ENCODE peak calls at places on chromosomes 11 and 22, in nine cellular contexts. K is GF-D8; X is Calu3; A is AG09309; F is T-cell; G is stimulated activated CD4-positive, alpha-beta T cell treated with anti-CD3 and anti-CD28 coated beads, Interleukin-1b, Interleukin-23, amount 100 ng/mL, for 48 hours; Q is hepatic stellate cell; W is stimulated activated CD8-positive, alpha-beta memory T cell treated with anti-CD3 and anti-CD28 coated beads, Interleukin-2, amount 100 ng/mL, for 48 hours; H is astrocyte of the cerebellum. I is an unnamed sample.

GRCh38 chr11:59224419-59224928 is 11.7 kb upstream of the MPEG1 start:
- DNase-seq in K (no peak), X (no peak), A (no peak), F (no peak), G (no peak), Q (no peak), W (no peak), H (no peak), I (no peak)

GRCh38 chr11:42234381-42235035 is 775.1 kb upstream of the LRRC4C start:
- DNase-seq in K (no peak), X (no peak), A (no peak), F (no peak), G (no peak), Q (no peak), W (no peak), H (no peak), I (no peak)

GRCh38 chr11:37320921-37321320 is 722.9 kb upstream of the RAG2 start:
- DNase-seq in K (no peak), X (peak), A (no peak), F (no peak), G (no peak), Q (peak), W (no peak), H (no peak), I (no peak)

GRCh38 chr11:104705475-104706195 is 192.6 kb downstream of the CASP12 start:
- DNase-seq in K (peak), X (peak), A (no peak), F (peak), G (peak), Q (no peak), W (peak), H (peak), I (no peak)

GRCh38 chr11:45896392-45897068 is 10.5 kb downstream of the FREY1 start:
- DNase-seq in K (no peak), X (peak), A (no peak), F (no peak), G (no peak), Q (no peak), W (no peak), H (no peak), I (no peak)

GRCh38 chr11:124068711-124069110 is 27.6 kb upstream of the OR10G7 start:
- DNase-seq in K (no peak), X (no peak), A (no peak), F (no peak), G (no peak), Q (no peak), W (no peak), H (no peak), I (no peak)

GRCh38 chr11:61541568-61541967 is 33.0 kb downstream of the LRRC10B start:
- DNase-seq in K (no peak), X (no peak), A (peak), F (no peak), G (no peak), Q (peak), W (no peak), H (no peak), I (no peak)

GRCh38 chr11:101138245-101138930 is 8.8 kb upstream of the PGR start:
- DNase-seq in K (no peak), X (no peak), A (no peak), F (no peak), G (no peak), Q (no peak), W (no peak), H (no peak), I (no peak)

GRCh38 chr11:33857924-33858323 is 34.0 kb downstream of the LMO2 start:
- DNase-seq in K (peak), X (peak), A (peak), F (peak), G (peak), Q (peak), W (peak), H (peak), I (peak)

GRCh38 chr22:45242778-45243191 is 2.1 kb upstream of the KIAA0930 start:
- DNase-seq in K (no peak), X (peak), A (no peak), F (no peak), G (no peak), Q (no peak), W (no peak), H (no peak), I (no peak)

GRCh38 chr11:88814076-88814475 is 251.7 kb downstream of the GRM5 start:
- DNase-seq in K (no peak), X (no peak), A (no peak), F (no peak), G (no peak), Q (no peak), W (no peak), H (no peak), I (no peak)

GRCh38 chr11:102187416-102188125 is 77.3 kb downstream of the YAP1 start:
- DNase-seq in K (no peak), X (no peak), A (no peak), F (no peak), G (no peak), Q (no peak), W (no peak), H (peak), I (no peak)

GRCh38 chr22:23913661-23914353 is 19.6 kb downstream of the MIF start:
- DNase-seq in K (peak), X (peak), A (peak), F (peak), G (peak), Q (peak), W (peak), H (peak), I (peak)

GRCh38 chr11:75858042-75858441 is 43.0 kb downstream of the UVRAG start:
- DNase-seq in K (no peak), X (no peak), A (no peak), F (no peak), G (no peak), Q (no peak), W (no peak), H (no peak), I (no peak)

GRCh38 chr22:19607198-19608113 is 83.2 kb upstream of the CLDN5 start:
- DNase-seq in K (no peak), X (no peak), A (no peak), F (peak), G (peak), Q (no peak), W (no peak), H (no peak), I (no peak)

GRCh38 chr11:3855808-3856491 is 486 bp downstream of the STIM1 start:
- DNase-seq in K (peak), X (peak), A (no peak), F (peak), G (peak), Q (peak), W (no peak), H (no peak), I (no peak)

GRCh38 chr11:45659031-45659817 is 6.2 kb downstream of the CHST1 start:
- DNase-seq in K (no peak), X (no peak), A (no peak), F (no peak), G (no peak), Q (no peak), W (no peak), H (no peak), I (no peak)

GRCh38 chr22:27670701-27671412 is 130.7 kb downstream of the MN1 start:
- DNase-seq in K (no peak), X (peak), A (no peak), F (no peak), G (no peak), Q (peak), W (no peak), H (no peak), I (no peak)

GRCh38 chr11:2130881-2131352 is 8.3 kb downstream of the IGF2 start:
- DNase-seq in K (no peak), X (no peak), A (no peak), F (no peak), G (no peak), Q (no peak), W (no peak), H (no peak), I (no peak)

GRCh38 chr11:15769203-15769602 is 587.1 kb downstream of the SOX6 start:
- DNase-seq in K (no peak), X (peak), A (no peak), F (no peak), G (no peak), Q (no peak), W (no peak), H (no peak), I (no peak)

GRCh38 chr11:121839821-121840220 is 276.2 kb downstream of the BLID start:
- DNase-seq in K (no peak), X (no peak), A (peak), F (no peak), G (no peak), Q (no peak), W (no peak), H (peak), I (no peak)

GRCh38 chr11:20058749-20059458 is 101.4 kb downstream of the DBX1 start:
- DNase-seq in K (no peak), X (no peak), A (no peak), F (no peak), G (no peak), Q (no peak), W (no peak), H (no peak), I (no peak)

GRCh38 chr11:76668362-76669155 is 2.0 kb downstream of the LRRC32 start:
- DNase-seq in K (no peak), X (no peak), A (no peak), F (no peak), G (no peak), Q (no peak), W (no peak), H (no peak), I (no peak)

GRCh38 chr11:67393990-67394389 is 2.2 kb downstream of the RAD9A start:
- DNase-seq in K (no peak), X (no peak), A (no peak), F (no peak), G (no peak), Q (no peak), W (no peak), H (no peak), I (no peak)

GRCh38 chr11:22041039-22041438 is 151.8 kb upstream of the ANO5 start:
- DNase-seq in K (no peak), X (no peak), A (no peak), F (no peak), G (no peak), Q (no peak), W (no peak), H (no peak), I (no peak)

GRCh38 chr22:24982301-24983056 is 30.0 kb downstream of the KIAA1671 start:
- DNase-seq in K (no peak), X (no peak), A (no peak), F (no peak), G (no peak), Q (no peak), W (no peak), H (no peak), I (no peak)

GRCh38 chr22:24455751-24456426 is 28.5 kb downstream of the ADORA2A start:
- DNase-seq in K (no peak), X (no peak), A (no peak), F (no peak), G (no peak), Q (no peak), W (no peak), H (no peak), I (no peak)

GRCh38 chr11:2517386-2518064 is 72.7 kb downstream of the KCNQ1 start:
- DNase-seq in K (no peak), X (no peak), A (no peak), F (no peak), G (no peak), Q (no peak), W (no peak), H (no peak), I (no peak)

GRCh38 chr11:12238420-12238819 is 128.0 kb downstream of the MICAL2 start:
- DNase-seq in K (no peak), X (no peak), A (no peak), F (no peak), G (no peak), Q (no peak), W (no peak), H (no peak), I (no peak)

GRCh38 chr11:129374993-129375721 is 491 bp upstream of the BARX2 start:
- DNase-seq in K (no peak), X (peak), A (no peak), F (no peak), G (peak), Q (peak), W (no peak), H (no peak), I (no peak)

GRCh38 chr11:7512525-7513209 is 1.1 kb upstream of the PPFIBP2 start:
- DNase-seq in K (no peak), X (no peak), A (peak), F (peak), G (peak), Q (peak), W (no peak), H (peak), I (no peak)

GRCh38 chr11:90124371-90124770 is 10.1 kb upstream of the NAALAD2 start:
- DNase-seq in K (no peak), X (no peak), A (no peak), F (no peak), G (no peak), Q (no peak), W (no peak), H (no peak), I (no peak)

GRCh38 chr11:59707371-59707770 is 6.3 kb downstream of the OR10V1 start:
- DNase-seq in K (no peak), X (no peak), A (no peak), F (no peak), G (no peak), Q (no peak), W (no peak), H (no peak), I (no peak)

GRCh38 chr11:69447786-69448185 is 33.7 kb upstream of the LINC01488 start:
- DNase-seq in K (no peak), X (peak), A (no peak), F (no peak), G (no peak), Q (no peak), W (no peak), H (no peak), I (no peak)

GRCh38 chr11:133669371-133670046 is 137.2 kb upstream of the OPCML start:
- DNase-seq in K (no peak), X (no peak), A (no peak), F (no peak), G (no peak), Q (no peak), W (no peak), H (no peak), I (no peak)

GRCh38 chr11:79414644-79415317 is 26.0 kb downstream of the TENM4 start:
- DNase-seq in K (no peak), X (no peak), A (no peak), F (no peak), G (no peak), Q (peak), W (no peak), H (peak), I (no peak)

GRCh38 chr11:94537051-94537600 is 6.6 kb upstream of the FUT4 start:
- DNase-seq in K (no peak), X (no peak), A (no peak), F (no peak), G (no peak), Q (peak), W (no peak), H (peak), I (no peak)

GRCh38 chr11:61679893-61680621 is at the start of gene DAGLA:
- DNase-seq in K (no peak), X (peak), A (no peak), F (peak), G (peak), Q (peak), W (peak), H (no peak), I (peak)

GRCh38 chr11:117668291-117668690 is 128.7 kb downstream of the DSCAML1 start:
- DNase-seq in K (no peak), X (no peak), A (no peak), F (no peak), G (no peak), Q (no peak), W (no peak), H (no peak), I (peak)

GRCh38 chr11:10885703-10886363 is 28.0 kb upstream of the ZBED5 start:
- DNase-seq in K (no peak), X (no peak), A (no peak), F (no peak), G (no peak), Q (no peak), W (no peak), H (no peak), I (no peak)